ENCODE peak calls at places on chromosomes 6 and 20, in ten cellular contexts. X, W, P, F, V, Y, O, J, R and I are unnamed samples.

GRCh38 chr6:157188213-157188612 is 135.1 kb downstream of the TMEM242 start:
- DNase-seq in F (no peak), W (no peak), X (no peak), J (no peak), Y (no peak), V (no peak), O (no peak), R (no peak), P (no peak), I (no peak)

GRCh38 chr6:13528777-13529343 is 41.5 kb upstream of the GFOD1 start:
- DNase-seq in V (no peak), R (no peak), X (no peak), J (no peak), F (no peak), W (no peak), P (no peak), O (no peak), Y (no peak), I (no peak)

GRCh38 chr20:3156811-3157619 is 2.6 kb downstream of the FASTKD5 start:
- DNase-seq in P (no peak), J (no peak), F (no peak), O (no peak), W (no peak), R (no peak), Y (no peak), V (no peak), X (no peak), I (no peak)

GRCh38 chr6:106643061-106643460 is 13.7 kb downstream of the QRSL1 start:
- DNase-seq in R (no peak), J (no peak), Y (no peak), P (no peak), V (no peak), X (no peak), O (no peak), W (no peak), F (no peak), I (no peak)

GRCh38 chr6:107330190-107330589 is 129.2 kb downstream of the PDSS2 start:
- DNase-seq in V (peak), X (no peak), P (peak), J (peak), O (no peak), F (no peak), R (no peak), W (no peak), Y (peak), I (peak)

GRCh38 chr6:157230971-157231370 is 92.3 kb downstream of the TMEM242 start:
- DNase-seq in X (no peak), P (no peak), V (no peak), J (no peak), Y (no peak), F (no peak), W (no peak), O (no peak), R (no peak), I (no peak)

GRCh38 chr20:25249198-25249931 is 1.5 kb downstream of the PYGB start:
- DNase-seq in O (no peak), J (no peak), F (no peak), V (peak), R (no peak), P (no peak), X (no peak), W (no peak), Y (no peak), I (no peak)

GRCh38 chr6:7543761-7544424 is 2.4 kb downstream of the DSP start:
- DNase-seq in O (no peak), W (no peak), R (no peak), P (no peak), X (no peak), J (no peak), Y (no peak), V (no peak), F (no peak), I (no peak)

GRCh38 chr6:36840471-36841461 is 1.5 kb upstream of the CPNE5 start:
- DNase-seq in P (peak), O (no peak), J (peak), Y (peak), X (peak), F (no peak), V (no peak), R (no peak), W (no peak), I (no peak)

GRCh38 chr20:5642155-5642981 is 107.8 kb upstream of the SHLD1 start:
- DNase-seq in R (no peak), W (no peak), P (no peak), O (no peak), F (peak), Y (no peak), V (no peak), X (no peak), J (no peak), I (no peak)

GRCh38 chr6:5597413-5597812 is 336.1 kb downstream of the FARS2 start:
- DNase-seq in W (no peak), O (no peak), R (no peak), F (no peak), V (no peak), X (no peak), Y (no peak), J (no peak), P (no peak), I (no peak)

GRCh38 chr6:143742070-143742954 is 64.5 kb downstream of the PHACTR2 start:
- DNase-seq in Y (no peak), X (no peak), P (no peak), F (no peak), R (no peak), V (no peak), W (no peak), O (no peak), J (no peak), I (no peak)

GRCh38 chr6:158567152-158567551 is 7.3 kb downstream of the TMEM181 start:
- DNase-seq in P (no peak), O (no peak), X (no peak), F (no peak), J (no peak), Y (no peak), R (no peak), W (no peak), V (no peak), I (no peak)

GRCh38 chr6:134774244-134774643 is 175.7 kb downstream of the ALDH8A1 start:
- DNase-seq in R (no peak), O (no peak), P (no peak), J (no peak), Y (no peak), F (peak), W (no peak), X (no peak), V (no peak), I (no peak)

GRCh38 chr20:49415664-49416044 is 66.8 kb downstream of the KCNB1 start:
- DNase-seq in O (no peak), P (no peak), R (no peak), F (no peak), W (no peak), Y (no peak), V (no peak), J (no peak), X (no peak), I (no peak)

GRCh38 chr6:72579865-72580264 is 42.0 kb upstream of the KCNQ5 start:
- DNase-seq in J (no peak), Y (no peak), R (no peak), W (no peak), O (no peak), X (no peak), F (no peak), V (no peak), P (no peak), I (no peak)

GRCh38 chr6:45972795-45973503 is 42.7 kb downstream of the CLIC5 start:
- DNase-seq in F (no peak), W (no peak), Y (no peak), O (no peak), X (no peak), P (no peak), J (no peak), R (no peak), V (no peak), I (no peak)

GRCh38 chr6:37205189-37205996 is 35.4 kb downstream of the PIM1 start:
- DNase-seq in Y (no peak), V (no peak), P (peak), F (no peak), R (no peak), W (no peak), J (no peak), O (no peak), X (no peak), I (no peak)

GRCh38 chr6:53461682-53462081 is 83.2 kb downstream of the GCLC start:
- DNase-seq in P (no peak), J (no peak), Y (no peak), X (peak), F (no peak), R (no peak), W (no peak), V (no peak), O (no peak), I (peak)

GRCh38 chr6:105135907-105136432 is 43.8 kb downstream of the POPDC3 start:
- DNase-seq in W (no peak), P (no peak), R (no peak), J (no peak), Y (no peak), O (no peak), X (no peak), V (no peak), F (no peak), I (no peak)

GRCh38 chr6:14393910-14394309 is 276.3 kb downstream of the CD83 start:
- DNase-seq in Y (no peak), P (no peak), X (no peak), O (no peak), V (no peak), J (no peak), F (no peak), W (no peak), R (no peak), I (no peak)

GRCh38 chr6:12811519-12811918 is 95.0 kb downstream of the PHACTR1 start:
- DNase-seq in O (no peak), R (no peak), F (no peak), V (no peak), W (no peak), P (no peak), J (no peak), X (no peak), Y (no peak), I (no peak)

GRCh38 chr20:63087872-63088680 is 81.3 kb upstream of the BHLHE23 start:
- DNase-seq in Y (no peak), X (peak), J (no peak), R (no peak), O (peak), F (no peak), V (no peak), W (no peak), P (no peak), I (no peak)

GRCh38 chr20:47676219-47676721 is 109.0 kb downstream of the SULF2 start:
- DNase-seq in Y (no peak), O (no peak), X (no peak), J (no peak), V (peak), P (no peak), R (no peak), W (no peak), F (no peak), I (no peak)

GRCh38 chr20:8155848-8156602 is 24.0 kb downstream of the PLCB1 start:
- DNase-seq in W (no peak), Y (no peak), R (no peak), J (no peak), F (no peak), X (no peak), V (no peak), O (no peak), P (no peak), I (no peak)

GRCh38 chr20:51419236-51419635 is 123.3 kb downstream of the NFATC2 start:
- DNase-seq in F (no peak), W (no peak), V (no peak), R (no peak), P (no peak), Y (no peak), J (no peak), X (no peak), O (no peak), I (no peak)

GRCh38 chr6:1604347-1604990 is 5.2 kb upstream of the FOXC1 start:
- DNase-seq in V (peak), F (no peak), R (no peak), O (peak), P (peak), W (peak), X (peak), Y (peak), J (peak), I (peak)

GRCh38 chr6:13733178-13733851 is 21.7 kb upstream of the RANBP9 start:
- DNase-seq in F (peak), V (peak), Y (peak), R (no peak), W (peak), O (peak), P (no peak), X (peak), J (no peak), I (no peak)

GRCh38 chr20:13338999-13339411 is 117.9 kb downstream of the ISM1 start:
- DNase-seq in R (peak), O (no peak), F (no peak), X (no peak), W (peak), V (peak), Y (no peak), J (no peak), P (no peak), I (no peak)

GRCh38 chr6:63795006-63795405 is 159.4 kb downstream of the PHF3 start:
- DNase-seq in J (no peak), X (no peak), V (no peak), F (no peak), O (no peak), R (no peak), Y (no peak), W (no peak), P (no peak), I (no peak)

GRCh38 chr6:137240168-137240567 is 21.0 kb upstream of the IFNGR1 start:
- DNase-seq in J (no peak), X (no peak), V (no peak), F (peak), R (no peak), W (no peak), P (no peak), O (no peak), Y (no peak), I (no peak)

GRCh38 chr20:39144757-39145156 is 182.6 kb downstream of the DHX35 start:
- DNase-seq in V (no peak), X (no peak), O (no peak), J (no peak), P (no peak), F (no peak), Y (no peak), W (no peak), R (no peak), I (no peak)

GRCh38 chr20:62765432-62766070 is 30.7 kb upstream of the MRGBP start:
- DNase-seq in J (no peak), R (no peak), X (no peak), O (peak), F (no peak), Y (no peak), V (no peak), W (no peak), P (no peak), I (no peak)

GRCh38 chr6:161459008-161459407 is 185.1 kb upstream of the AGPAT4 start:
- DNase-seq in V (no peak), Y (no peak), X (no peak), F (no peak), J (no peak), O (no peak), R (no peak), W (no peak), P (no peak), I (no peak)

GRCh38 chr20:1933465-1933870 is 38.3 kb downstream of the SIRPA start:
- DNase-seq in J (no peak), Y (no peak), W (no peak), F (peak), R (no peak), O (peak), P (no peak), V (no peak), X (peak), I (no peak)

GRCh38 chr20:55667955-55668354 is 337.4 kb downstream of the CBLN4 start:
- DNase-seq in X (no peak), J (no peak), P (no peak), F (no peak), Y (no peak), R (no peak), W (no peak), O (no peak), V (no peak), I (no peak)

GRCh38 chr20:10090588-10091166 is 55.9 kb downstream of the ANKEF1 start:
- DNase-seq in R (peak), Y (peak), W (peak), V (peak), P (peak), F (no peak), O (peak), X (peak), J (peak), I (no peak)

GRCh38 chr6:134512946-134513345 is 195.0 kb upstream of the SGK1 start:
- DNase-seq in V (no peak), W (no peak), J (no peak), P (no peak), R (no peak), O (no peak), Y (no peak), F (no peak), X (peak), I (no peak)

GRCh38 chr6:166757226-166758135 is 130.4 kb upstream of the RPS6KA2 start:
- DNase-seq in V (no peak), X (no peak), R (no peak), J (no peak), F (no peak), W (no peak), Y (no peak), O (no peak), P (peak), I (no peak)